ENCODE peak calls at places on chromosomes 3 and 15, in five cellular contexts. E is fibroblast of mammary gland, I is left ventricle myocardium inferior, J is body of pancreas, R is HFF-Myc. X is an unnamed sample.
A peak's percentile ranks its signal among the peaks of the same experiment; 100 is the strongest.

GRCh38 chr3:69463546-69463945 is 77.7 kb upstream of the FRMD4B start:
- DNase-seq in E (peak; percentile 39), J (no peak), R (no peak), I (no peak), X (peak; percentile 48)

GRCh38 chr3:100753846-100754245 is 44.6 kb downstream of the TFG start:
- DNase-seq in E (no peak), I (no peak), R (no peak), J (no peak), X (peak; percentile 22)

GRCh38 chr3:112672716-112673506 is 32.0 kb upstream of the CCDC80 start:
- DNase-seq in R (no peak), J (no peak), E (no peak), I (no peak), X (no peak)

GRCh38 chr15:61049003-61049402 is 180.1 kb downstream of the RORA start:
- DNase-seq in I (no peak), E (peak; percentile 74), J (no peak), R (no peak), X (no peak)

GRCh38 chr3:142117052-142117451 is 32.3 kb downstream of the TFDP2 start:
- DNase-seq in J (no peak), I (no peak), E (no peak), R (no peak), X (no peak)

GRCh38 chr3:13308406-13308805 is 111.7 kb downstream of the NUP210 start:
- DNase-seq in R (no peak), I (no peak), E (peak; percentile 30), J (peak; percentile 64), X (peak; percentile 25)

GRCh38 chr3:49339593-49339946 is 283 bp downstream of the USP4 start:
- DNase-seq in I (peak; percentile 36), E (no peak), R (no peak), J (no peak), X (no peak)

GRCh38 chr3:62467936-62468722 is 94.8 kb upstream of the FEZF2 start:
- DNase-seq in I (no peak), E (no peak), R (no peak), J (no peak), X (peak; percentile 32)

GRCh38 chr3:99509224-99509623 is 129.2 kb upstream of the COL8A1 start:
- DNase-seq in R (no peak), E (peak; percentile 48), J (no peak), I (no peak), X (peak; percentile 79)

GRCh38 chr3:188150982-188151381 is 3.0 kb upstream of the LPP start:
- DNase-seq in I (no peak), E (no peak), J (no peak), R (no peak), X (no peak)

GRCh38 chr3:100463002-100463401 is 29.4 kb upstream of the TMEM45A start:
- DNase-seq in J (peak; percentile 34), E (peak; percentile 80), I (no peak), R (peak; percentile 54), X (peak; percentile 84)

GRCh38 chr3:56314842-56315241 is 153.4 kb downstream of the ERC2 start:
- DNase-seq in I (no peak), E (peak; percentile 8), J (no peak), R (peak; percentile 26), X (peak; percentile 48)

GRCh38 chr3:100144255-100144866 is 30.1 kb upstream of the FILIP1L start:
- DNase-seq in R (no peak), J (no peak), E (no peak), I (no peak), X (no peak)

GRCh38 chr3:188082040-188082439 is 71.9 kb upstream of the LPP start:
- DNase-seq in E (peak; percentile 89), J (no peak), R (no peak), I (no peak), X (peak; percentile 64)

GRCh38 chr3:19104459-19104858 is 43.9 kb upstream of the KCNH8 start:
- DNase-seq in I (no peak), R (no peak), J (no peak), E (no peak), X (no peak)

GRCh38 chr3:45112939-45113338 is 33.2 kb downstream of the CDCP1 start:
- DNase-seq in J (no peak), E (peak; percentile 86), I (no peak), R (no peak), X (peak; percentile 92)

GRCh38 chr3:13252207-13252606 is 167.9 kb downstream of the NUP210 start:
- DNase-seq in I (no peak), E (no peak), R (no peak), J (no peak), X (no peak)

GRCh38 chr3:181313379-181313778 is 323.8 kb upstream of the DNAJC19 start:
- DNase-seq in R (no peak), J (no peak), E (no peak), I (no peak), X (no peak)

GRCh38 chr3:9111349-9112265 is 137.8 kb downstream of the SRGAP3 start:
- DNase-seq in I (peak; percentile 32), E (peak; percentile 55), J (no peak), R (no peak), X (peak; percentile 78)

GRCh38 chr15:67685008-67685599 is 140.2 kb upstream of the SKOR1 start:
- DNase-seq in J (no peak), E (peak; percentile 62), I (no peak), R (peak; percentile 14), X (peak; percentile 47)

GRCh38 chr3:14434105-14434504 is 31.7 kb downstream of the SLC6A6 start:
- DNase-seq in I (no peak), R (no peak), J (no peak), E (peak; percentile 64), X (peak; percentile 45)

GRCh38 chr3:172107403-172107802 is 68.0 kb downstream of the FNDC3B start:
- DNase-seq in R (no peak), E (peak; percentile 69), J (no peak), I (no peak), X (no peak)

GRCh38 chr15:59879506-59879905 is 124.6 kb upstream of the FOXB1 start:
- DNase-seq in R (no peak), J (no peak), I (no peak), E (peak; percentile 93), X (peak; percentile 80)

GRCh38 chr3:17583530-17583929 is 158.9 kb downstream of the TBC1D5 start:
- DNase-seq in R (no peak), J (no peak), E (no peak), I (no peak), X (no peak)

GRCh38 chr3:17585561-17586325 is 156.7 kb downstream of the TBC1D5 start:
- DNase-seq in I (no peak), J (no peak), R (no peak), E (peak; percentile 15), X (peak; percentile 11)

GRCh38 chr3:17580901-17581300 is 161.5 kb downstream of the TBC1D5 start:
- DNase-seq in R (no peak), E (peak; percentile 5), J (no peak), I (no peak), X (no peak)

GRCh38 chr3:17581421-17582080 is 160.9 kb downstream of the TBC1D5 start:
- DNase-seq in I (no peak), R (no peak), E (peak; percentile 66), J (no peak), X (peak; percentile 3)

DNA sequence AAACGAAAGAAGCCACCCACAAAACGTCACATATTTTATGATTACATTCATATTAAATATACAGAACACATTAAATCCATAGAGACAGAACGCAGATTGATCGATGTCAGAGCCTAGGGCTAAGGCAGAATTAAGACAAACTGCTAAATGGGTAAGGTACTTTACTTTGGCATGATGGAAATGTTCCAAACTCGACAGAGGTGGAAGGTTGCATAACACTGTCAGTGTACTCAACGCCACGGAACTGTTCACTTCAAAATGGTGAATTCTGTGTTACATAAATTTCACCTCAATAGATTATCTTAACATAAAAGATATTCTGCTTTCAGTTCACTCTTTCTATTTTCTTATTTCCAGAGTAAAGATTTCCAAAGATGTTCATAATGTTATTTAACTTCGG is 158.4 kb downstream of the TBC1D5 start:
- DNase-seq in I (no peak), J (no peak), E (no peak), R (no peak), X (no peak)
- TF ChIP-seq CTCF in I (no peak), J (no peak), E (no peak), R (no peak), X (no peak)

DNA sequence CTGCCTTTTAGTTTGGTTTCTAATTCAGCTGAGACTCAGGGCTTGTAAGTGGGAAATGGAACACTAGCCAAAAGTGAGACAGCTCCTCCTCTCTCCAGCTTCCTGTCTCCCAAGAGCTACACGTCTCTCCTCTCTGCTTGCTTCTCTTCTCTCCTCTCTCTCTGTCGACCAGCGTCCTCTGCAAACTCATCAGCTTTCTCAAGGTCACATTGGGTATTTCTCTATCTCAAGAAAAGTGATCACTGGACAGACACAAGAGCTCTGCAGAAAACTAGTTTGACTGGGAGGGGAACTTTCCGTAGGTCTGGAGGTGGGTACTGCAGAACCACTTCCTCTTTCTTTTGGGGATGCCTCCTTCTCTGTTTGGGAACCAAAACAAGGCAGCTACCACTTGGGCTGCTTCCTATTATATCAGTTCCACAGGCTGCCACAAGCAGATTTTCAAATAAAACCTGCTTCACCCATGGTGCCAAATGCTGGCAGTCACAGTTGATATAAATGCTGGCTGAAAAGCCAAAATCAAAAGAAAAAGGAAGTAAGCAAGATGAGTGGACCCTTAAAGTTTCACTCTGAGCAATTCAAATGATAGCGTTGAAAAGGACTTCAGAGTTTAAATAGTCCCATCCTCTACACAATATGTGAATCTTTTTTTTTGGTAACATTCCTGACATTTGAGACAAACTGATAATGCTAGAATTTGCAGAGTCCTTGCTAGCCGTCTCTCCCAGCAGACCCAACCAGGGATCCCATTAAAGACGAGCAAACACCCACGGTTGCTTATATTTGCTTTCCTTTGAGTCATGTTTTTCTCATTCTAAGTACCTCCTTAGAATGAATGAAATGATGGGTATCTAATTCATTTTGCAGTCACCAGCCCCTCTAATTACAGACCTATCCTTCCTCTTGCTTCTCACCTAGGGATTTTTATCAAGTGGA is 7.2 kb upstream of the DYNC1LI1 start:
- DNase-seq in R (no peak), E (peak; percentile 61), I (no peak), J (no peak), X (peak; percentile 65)
- H3K4me3 ChIP-seq in R (no peak overlapping the region), E (no peak overlapping the region), I (peak overlapping the region; percentile 47), J (no peak overlapping the region), X (peak overlapping the region; percentile 48)

GRCh38 chr3:128449111-128449638 is 17.5 kb downstream of the DNAJB8 start:
- DNase-seq in I (no peak), E (no peak), J (no peak), R (no peak), X (peak; percentile 2)
- TF ChIP-seq CTCF in I (no peak), E (no peak), J (no peak), R (no peak), X (no peak)

DNA sequence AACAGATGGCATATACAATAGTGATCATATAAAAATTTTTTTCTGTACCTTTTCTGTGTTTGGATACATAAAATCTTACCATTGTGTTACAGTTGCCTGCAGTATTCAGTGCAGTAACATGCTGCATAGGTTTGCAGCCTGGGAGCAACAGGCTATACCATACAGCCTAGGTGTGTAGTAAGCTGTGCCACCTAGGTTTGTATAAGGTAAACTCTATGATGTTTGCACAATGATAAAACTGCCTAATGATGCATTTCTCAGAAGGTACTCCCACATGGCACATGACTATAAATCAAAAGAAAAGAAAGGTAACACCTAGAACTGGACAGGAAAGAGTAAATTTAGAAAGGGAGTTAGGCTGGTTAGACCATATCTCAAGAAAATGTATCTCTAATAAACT is 293.5 kb downstream of the ULK4 start:
- DNase-seq in I (no peak), R (no peak), E (no peak), J (no peak), X (no peak)
- H3K4me3 ChIP-seq in I (no peak overlapping the region), R (no peak overlapping the region), E (no peak overlapping the region), J (no peak overlapping the region), X (no peak overlapping the region)

GRCh38 chr3:97131476-97131875 is 317.1 kb downstream of the EPHA6 start:
- DNase-seq in R (no peak), I (no peak), E (no peak), J (no peak), X (no peak)
- TF ChIP-seq CTCF in R (no peak), I (no peak), E (no peak), J (no peak), X (no peak)

X was measured in fibroblast of the aortic adventitia.